ENCODE peak calls at places on chromosome 4, in five cellular contexts. K is naive B cell, F is Right ventricle myocardium superior, H is T-helper 17 cell, C is right cardiac atrium. R is an unnamed sample.

GRCh38 chr4:120724656-120725055 is 197.9 kb downstream of the PRDM5 start:
- ATAC-seq in K (no peak), F (no peak), H (no peak), C (no peak), R (no peak)

GRCh38 chr4:175034986-175035705 is 117.0 kb downstream of the ADAM29 start:
- ATAC-seq in K (no peak), F (no peak), H (no peak), C (no peak), R (no peak)

GRCh38 chr4:168815373-168816345 is 194.4 kb downstream of the CBR4 start:
- ATAC-seq in K (no peak), F (peak), H (no peak), C (peak), R (no peak)

GRCh38 chr4:84878090-84878489 is 88.4 kb downstream of the WDFY3 start:
- ATAC-seq in K (no peak), F (no peak), H (no peak), C (no peak), R (no peak)

GRCh38 chr4:101977096-101977495 is 186.6 kb downstream of the BANK1 start:
- ATAC-seq in K (no peak), F (no peak), H (no peak), C (no peak), R (no peak)

GRCh38 chr4:25162566-25162965 is 2.3 kb upstream of the SEPSECS start:
- ATAC-seq in K (no peak), F (no peak), H (no peak), C (no peak), R (no peak)

GRCh38 chr4:102868782-102869568 is at the start of gene CISD2:
- ATAC-seq in K (peak), F (peak), H (peak), C (peak), R (peak)

GRCh38 chr4:81506731-81507130 is 35.0 kb upstream of the RASGEF1B start:
- ATAC-seq in K (peak), F (no peak), H (no peak), C (no peak), R (peak)

GRCh38 chr4:73275318-73275654 is 16.7 kb upstream of the ANKRD17 start:
- ATAC-seq in K (no peak), F (no peak), H (no peak), C (no peak), R (no peak)

GRCh38 chr4:69984030-69984443 is 11.7 kb upstream of the STATH start:
- ATAC-seq in K (no peak), F (no peak), H (no peak), C (peak), R (peak)

GRCh38 chr4:168759959-168760527 is 250.0 kb downstream of the CBR4 start:
- ATAC-seq in K (no peak), F (peak), H (no peak), C (peak), R (no peak)

GRCh38 chr4:16537926-16538325 is 311.7 kb upstream of the TAPT1 start:
- ATAC-seq in K (no peak), F (no peak), H (no peak), C (no peak), R (no peak)

GRCh38 chr4:81470456-81471327 is 1.0 kb downstream of the RASGEF1B start:
- ATAC-seq in K (peak), F (peak), H (no peak), C (peak), R (peak)

GRCh38 chr4:126719803-126720202 is 913.0 kb upstream of the INTU start:
- ATAC-seq in K (no peak), F (no peak), H (no peak), C (no peak), R (no peak)

GRCh38 chr4:157819693-157820464 is 352.9 kb downstream of the GASK1B start:
- ATAC-seq in K (no peak), F (no peak), H (no peak), C (no peak), R (peak)

GRCh38 chr4:161817822-161818412 is 345.9 kb downstream of the FSTL5 start:
- ATAC-seq in K (no peak), F (no peak), H (no peak), C (no peak), R (peak)

GRCh38 chr4:158949094-158949493 is 153.8 kb upstream of the RAPGEF2 start:
- ATAC-seq in K (no peak), F (no peak), H (no peak), C (no peak), R (no peak)

GRCh38 chr4:87309625-87310024 is 13.1 kb downstream of the HSD17B13 start:
- ATAC-seq in K (no peak), F (peak), H (no peak), C (peak), R (no peak)

GRCh38 chr4:145828802-145829485 is 109.7 kb downstream of the ZNF827 start:
- ATAC-seq in K (no peak), F (no peak), H (no peak), C (no peak), R (peak)

GRCh38 chr4:187268940-187269339 is 545.3 kb upstream of the FAT1 start:
- ATAC-seq in K (no peak), F (no peak), H (no peak), C (no peak), R (no peak)

GRCh38 chr4:25904748-25905082 is 9.3 kb upstream of the SMIM20 start:
- ATAC-seq in K (peak), F (no peak), H (no peak), C (no peak), R (peak)

GRCh38 chr4:86544313-86544966 is 49.7 kb upstream of the PTPN13 start:
- ATAC-seq in K (no peak), F (no peak), H (peak), C (no peak), R (no peak)

GRCh38 chr4:106370214-106370613 is 1.6 kb upstream of the GIMD1 start:
- ATAC-seq in K (no peak), F (no peak), H (no peak), C (no peak), R (no peak)

GRCh38 chr4:163693211-163693610 is 198.7 kb downstream of the TMA16 start:
- ATAC-seq in K (no peak), F (no peak), H (no peak), C (no peak), R (no peak)

GRCh38 chr4:58214376-58214775 is 1104.2 kb upstream of the IGFBP7 start:
- ATAC-seq in K (no peak), F (no peak), H (no peak), C (no peak), R (peak)

GRCh38 chr4:176790398-176790797 is 2.3 kb downstream of the VEGFC start:
- ATAC-seq in K (no peak), F (no peak), H (no peak), C (no peak), R (no peak)